ENCODE peak calls at places on chromosomes 7 and 10, in five cellular contexts. O, S, J, R and C are unnamed samples.

GRCh38 chr10:101353692-101354583 is at the start of gene BTRC:
- DNase-seq in J (peak), R (peak), S (peak), O (peak), C (peak)

GRCh38 chr7:129739427-129739826 is 127.9 kb downstream of the NRF1 start:
- DNase-seq in J (peak), S (peak), R (no peak), O (no peak), C (no peak)

GRCh38 chr7:1906988-1907745 is 237.1 kb downstream of the ELFN1 start:
- DNase-seq in R (no peak), J (peak), S (no peak), O (no peak), C (no peak)

GRCh38 chr10:125977206-125977605 is 80.8 kb downstream of the FANK1 start:
- DNase-seq in R (no peak), O (no peak), J (no peak), S (no peak), C (no peak)

GRCh38 chr10:132292972-132293415 is 14.8 kb downstream of the STK32C start:
- DNase-seq in R (no peak), S (no peak), O (no peak), J (peak), C (no peak)

GRCh38 chr7:20713792-20714191 is 72.9 kb downstream of the SP8 start:
- DNase-seq in S (no peak), J (no peak), O (no peak), R (no peak), C (no peak)

GRCh38 chr7:144488977-144489376 is 85.5 kb upstream of the NOBOX start:
- DNase-seq in R (no peak), S (no peak), O (no peak), J (no peak), C (no peak)

GRCh38 chr10:9239298-9239697 is 1184.8 kb downstream of the GATA3 start:
- DNase-seq in O (no peak), J (no peak), R (no peak), S (no peak), C (no peak)

GRCh38 chr7:94779070-94779469 is 123.1 kb upstream of the SGCE start:
- DNase-seq in S (no peak), R (no peak), J (no peak), O (no peak), C (no peak)

GRCh38 chr7:5700391-5700985 is 81.0 kb downstream of the RNF216 start:
- DNase-seq in R (no peak), S (no peak), O (no peak), J (peak), C (no peak)

GRCh38 chr10:35011771-35012191 is 78.4 kb downstream of the CUL2 start:
- DNase-seq in J (no peak), O (no peak), S (no peak), R (no peak), C (no peak)

GRCh38 chr7:137932881-137933269 is 69.0 kb downstream of the CREB3L2 start:
- DNase-seq in O (no peak), R (no peak), S (peak), J (no peak), C (no peak)

GRCh38 chr7:5450549-5451327 is 27.1 kb upstream of the TNRC18 start:
- DNase-seq in O (peak), S (peak), J (peak), R (peak), C (no peak)

DNA sequence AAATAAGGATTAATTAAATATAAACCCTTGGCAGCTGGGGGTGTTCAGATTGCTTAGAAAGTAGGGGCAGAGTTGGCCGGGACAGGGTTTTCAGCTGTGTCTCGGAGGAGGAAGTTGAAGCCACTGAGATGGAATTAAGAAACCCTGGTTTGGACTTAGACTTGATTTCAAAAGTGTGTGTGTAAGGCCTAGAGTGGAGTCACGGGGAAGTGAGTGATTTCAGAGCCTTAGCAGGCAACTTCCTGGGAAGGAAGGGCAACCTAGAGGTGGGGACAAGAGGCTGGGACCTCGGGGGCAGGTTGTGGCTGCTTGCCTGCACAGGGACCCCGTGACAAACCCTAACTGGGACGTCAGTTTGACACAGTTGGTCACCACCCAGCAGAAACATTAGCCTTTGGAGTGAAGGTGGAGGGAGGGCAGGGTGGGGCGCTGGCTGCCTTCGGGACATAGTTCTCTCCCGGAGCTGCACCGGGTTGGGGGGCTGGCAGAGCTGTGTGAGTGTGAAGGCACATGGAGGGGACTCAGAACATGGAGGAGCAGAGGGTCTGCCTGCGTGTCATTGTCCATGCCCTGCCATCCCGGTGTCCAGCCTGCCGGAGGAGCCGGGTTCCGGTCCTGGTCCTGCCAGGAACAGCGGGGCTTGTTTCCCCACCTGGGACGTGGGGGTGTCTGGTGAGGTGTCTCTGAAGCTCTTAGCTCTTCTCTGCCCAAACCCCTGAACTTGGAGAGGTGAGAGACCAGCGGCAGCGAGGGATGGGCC is 1.8 kb downstream of the BRI3 start:
- DNase-seq in O (peak), S (peak), J (peak), R (peak), C (no peak)
- TF ChIP-seq POLR2A in O (no peak), S (no peak), J (peak), R (peak), C (no peak)

DNA sequence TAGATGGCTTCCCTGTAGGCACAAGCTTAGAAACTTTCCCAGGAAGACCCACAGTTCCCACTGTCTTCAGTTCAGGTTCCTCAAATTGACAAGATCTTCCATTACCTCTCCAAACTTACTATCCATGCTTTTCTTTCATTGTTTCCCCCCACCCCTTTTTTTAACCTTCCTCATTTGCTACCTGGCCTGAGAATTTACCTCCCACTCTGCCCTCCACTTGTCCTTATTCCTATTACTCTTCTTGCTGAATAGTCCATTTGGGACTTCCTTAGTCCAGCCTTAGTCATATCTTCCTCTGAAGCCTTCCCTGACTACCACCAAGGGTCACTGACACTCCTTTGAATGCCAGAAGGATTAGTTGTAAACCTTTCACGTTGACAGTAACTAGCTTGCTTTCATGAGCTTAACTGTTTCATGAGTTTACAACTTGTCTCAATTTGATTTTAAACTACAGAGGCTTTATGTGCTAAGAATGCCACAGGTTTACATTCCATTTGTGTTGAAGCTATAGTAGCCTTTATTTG is 1.2 kb upstream of the CALU start:
- DNase-seq in S (no peak), O (no peak), R (no peak), J (no peak), C (no peak)
- H3K4me3 ChIP-seq in S (no peak), O (no peak), R (peak), J (peak), C (peak)

GRCh38 chr7:90595801-90596683 is at the start of gene CDK14:
- DNase-seq in O (peak), S (peak), R (peak), J (peak), C (no peak)
- TF ChIP-seq POLR2A in O (no peak), S (no peak), R (peak), J (no peak), C (no peak)

GRCh38 chr7:92717982-92718716 is 118.2 kb downstream of the CDK6 start:
- DNase-seq in J (peak), O (peak), R (peak), S (peak), C (no peak)
- H3K4me3 ChIP-seq in J (peak), O (peak), R (peak), S (peak), C (peak)